ENCODE peak calls at places on chromosomes 11 and 22, in six cellular contexts. W is spleen, D is lower lobe of right lung, H is astrocyte, V is BJ, U is DND-41. N is an unnamed sample.

GRCh38 chr22:35149149-35149548 is 83.2 kb downstream of the ISX start:
- DNase-seq in H (no peak), U (no peak), D (no peak), V (no peak), W (peak; percentile 17), N (no peak)

GRCh38 chr11:47453365-47453764 is 4.4 kb upstream of the RAPSN start:
- DNase-seq in H (no peak), V (no peak), W (no peak), U (no peak), D (no peak), N (no peak)

GRCh38 chr11:121895919-121896318 is 220.1 kb downstream of the BLID start:
- DNase-seq in U (no peak), D (no peak), W (no peak), V (peak; percentile 77), H (peak; percentile 74), N (peak; percentile 58)

GRCh38 chr11:3781423-3781822 is 15.9 kb downstream of the NUP98 start:
- DNase-seq in D (no peak), H (peak; percentile 36), V (no peak), W (no peak), U (no peak), N (peak; percentile 64)

GRCh38 chr11:13126430-13126829 is 117.3 kb downstream of the RASSF10 start:
- DNase-seq in V (peak; percentile 35), U (no peak), W (no peak), D (no peak), H (peak; percentile 98), N (peak; percentile 99)

GRCh38 chr11:111557425-111558111 is 17.0 kb downstream of the LAYN start:
- DNase-seq in U (no peak), W (no peak), V (peak; percentile 100), H (peak; percentile 99), D (no peak), N (peak; percentile 95)

GRCh38 chr11:59801981-59802638 is 8.5 kb downstream of the MRPL16 start:
- DNase-seq in U (no peak), D (no peak), V (no peak), W (no peak), H (peak; percentile 22), N (peak; percentile 59)

GRCh38 chr11:105144887-105145286 is 5.3 kb upstream of the CARD18 start:
- DNase-seq in U (no peak), D (no peak), H (peak; percentile 81), W (no peak), V (peak; percentile 25), N (peak; percentile 83)

GRCh38 chr22:19515654-19516377 is 8.4 kb downstream of the CLDN5 start:
- DNase-seq in U (no peak), W (no peak), H (no peak), D (no peak), V (no peak), N (no peak)

GRCh38 chr11:2665747-2666710 is 33.8 kb downstream of the KCNQ1OT1 start:
- DNase-seq in W (peak; percentile 42), U (no peak), H (peak; percentile 16), D (no peak), V (no peak), N (no peak)

GRCh38 chr22:49969751-49970527 is 9.4 kb downstream of the PIM3 start:
- DNase-seq in V (no peak), W (peak; percentile 80), H (no peak), D (peak; percentile 47), U (no peak), N (no peak)

GRCh38 chr11:12556155-12556554 is 118.1 kb upstream of the TEAD1 start:
- DNase-seq in W (no peak), U (no peak), H (peak; percentile 55), V (no peak), D (no peak), N (no peak)

GRCh38 chr11:32032052-32032451 is 58.8 kb upstream of the RCN1 start:
- DNase-seq in W (no peak), V (no peak), H (no peak), U (no peak), D (no peak), N (no peak)

GRCh38 chr11:44207292-44207691 is 102.6 kb downstream of the ALX4 start:
- DNase-seq in H (no peak), U (no peak), D (no peak), V (no peak), W (no peak), N (no peak)

GRCh38 chr11:126159719-126160344 is 51.6 kb downstream of the RPUSD4 start:
- DNase-seq in D (no peak), U (no peak), W (peak; percentile 49), V (no peak), H (no peak), N (no peak)

GRCh38 chr22:29883045-29883830 is at the start of gene MTMR3:
- DNase-seq in D (peak; percentile 96), U (peak; percentile 92), W (peak; percentile 99), V (peak; percentile 15), H (peak; percentile 66), N (peak; percentile 69)

GRCh38 chr11:116169776-116170175 is 603.0 kb downstream of the BUD13 start:
- DNase-seq in V (no peak), H (no peak), D (no peak), W (no peak), U (no peak), N (no peak)

GRCh38 chr11:48127521-48128183 is 89.0 kb upstream of the OR4B1 start:
- DNase-seq in H (no peak), D (no peak), U (no peak), V (no peak), W (no peak), N (no peak)

GRCh38 chr11:69264486-69264885 is 29.5 kb upstream of the MYEOV start:
- DNase-seq in W (peak; percentile 57), V (no peak), H (no peak), U (no peak), D (no peak), N (no peak)

GRCh38 chr22:19886605-19887250 is 32.1 kb upstream of the GNB1L start:
- DNase-seq in V (peak; percentile 81), U (peak; percentile 49), D (peak; percentile 79), W (peak; percentile 91), H (peak; percentile 68), N (peak; percentile 90)

GRCh38 chr11:67463680-67464410 is 5.2 kb downstream of the TMEM134 start:
- DNase-seq in H (no peak), U (no peak), D (peak; percentile 88), W (peak; percentile 92), V (no peak), N (peak; percentile 60)

DNA sequence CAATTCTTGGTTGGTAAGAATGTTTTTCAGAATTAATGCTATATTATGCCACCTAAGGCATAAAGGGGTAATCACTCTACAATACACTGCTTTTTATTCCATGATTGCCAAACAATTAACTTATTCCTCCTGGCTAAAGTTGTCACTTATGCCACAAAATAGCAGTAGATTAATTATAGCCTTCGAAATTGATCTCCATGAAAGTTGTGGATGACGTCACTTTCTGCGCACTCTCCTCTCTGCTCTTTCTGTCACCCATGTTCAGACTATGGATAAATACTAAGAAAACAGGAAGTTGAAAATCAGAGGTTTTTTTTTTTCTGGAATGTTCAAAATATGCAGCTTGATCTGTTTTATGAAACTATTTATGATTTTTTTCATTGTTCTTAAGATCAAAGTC is 790.1 kb upstream of the CNTN5 start:
- DNase-seq in U (no peak), D (no peak), V (no peak), H (no peak), W (no peak), N (no peak)
- TF ChIP-seq CTCF in U (no peak), D (no peak), V (no peak), H (no peak), W (no peak), N (no peak)

GRCh38 chr11:61045271-61045670 is 57.0 kb upstream of the CD5 start:
- DNase-seq in D (no peak), V (no peak), W (no peak), U (no peak), H (no peak), N (peak; percentile 73)

GRCh38 chr11:61041755-61042518 is 60.4 kb upstream of the CD5 start:
- DNase-seq in U (peak; percentile 80), V (no peak), W (peak; percentile 93), D (no peak), H (no peak), N (peak; percentile 8)

GRCh38 chr11:61042537-61042936 is 59.8 kb upstream of the CD5 start:
- DNase-seq in U (no peak), D (no peak), V (no peak), W (no peak), H (no peak), N (no peak)

GRCh38 chr11:61037694-61038093 is 64.6 kb upstream of the CD5 start:
- DNase-seq in V (no peak), U (no peak), H (peak; percentile 40), D (no peak), W (no peak), N (peak; percentile 60)

GRCh38 chr11:61042961-61043540 is 59.2 kb upstream of the CD5 start:
- DNase-seq in U (no peak), H (no peak), V (no peak), W (peak; percentile 68), D (no peak), N (no peak)
- H3K4me3 ChIP-seq in U (no peak overlapping the region), H (no peak overlapping the region), V (no peak overlapping the region), W (peak overlapping the region; percentile 22), D (no peak overlapping the region), N (no peak overlapping the region)

GRCh38 chr11:107590460-107591097 is 368 bp upstream of the ELMOD1 start:
- DNase-seq in V (no peak), D (no peak), U (no peak), W (no peak), H (no peak), N (no peak)
- H3K27me3 ChIP-seq in V (peaks cover 33% of the 10 kb centered on the region), D (peaks cover 44% of the 10 kb centered on the region), U (peaks cover 5% of the 10 kb centered on the region), W (peaks cover 38% of the 10 kb centered on the region), H (peaks cover 53% of the 10 kb centered on the region), N (peaks cover 27% of the 10 kb centered on the region)

GRCh38 chr11:61697764-61698163 is 17.6 kb downstream of the DAGLA start:
- DNase-seq in V (no peak), U (no peak), W (no peak), D (no peak), H (no peak), N (no peak)

GRCh38 chr11:61693897-61694840 is 14.0 kb downstream of the DAGLA start:
- DNase-seq in H (no peak), W (no peak), D (no peak), U (no peak), V (no peak), N (no peak)

GRCh38 chr11:61697093-61697492 is 16.9 kb downstream of the DAGLA start:
- DNase-seq in U (no peak), V (no peak), H (no peak), W (no peak), D (peak; percentile 71), N (peak; percentile 61)

GRCh38 chr11:61694971-61695706 is 14.9 kb downstream of the DAGLA start:
- DNase-seq in U (no peak), W (no peak), D (peak; percentile 75), H (no peak), V (no peak), N (no peak)

GRCh38 chr11:61695917-61696316 is 15.7 kb downstream of the DAGLA start:
- DNase-seq in D (peak; percentile 85), V (peak; percentile 29), W (peak; percentile 89), U (peak; percentile 66), H (peak; percentile 71), N (peak; percentile 88)
- TF ChIP-seq CTCF in D (no peak), V (peak; percentile 28), W (no peak), U (peak; percentile 9), H (no peak), N (peak; percentile 37)

GRCh38 chr22:37538590-37539357 is 19.6 kb upstream of the CARD10 start:
- DNase-seq in H (peak; percentile 80), W (peak; percentile 98), D (peak; percentile 95), U (peak; percentile 86), V (peak; percentile 45), N (peak; percentile 86)
- H3K4me3 ChIP-seq in H (no peak overlapping the region), W (no peak overlapping the region), D (peak overlapping the region; percentile 15), U (no peak overlapping the region), V (no peak overlapping the region), N (no peak overlapping the region)